ENCODE peak calls at places on chromosomes 6 and 20, in five cellular contexts. One of them, this sample, is unnamed.

GRCh38 chr6:87731818-87732661 is 30.0 kb upstream of the AKIRIN2 start:
- DNase-seq in fibroblast of lung: peak
- DNase-seq in HT1080: peak
- DNase-seq in stimulated activated CD4-positive, alpha-beta T cell treated with anti-CD3 and anti-CD28 coated beads, Interleukin-1b, Interleukin-23, amount 100 ng/mL, for 1 hour: no peak
- DNase-seq in NAMALWA: no peak
- DNase-seq in this sample: peak

GRCh38 chr20:61437280-61438206 is 185.5 kb downstream of the CDH4 start:
- DNase-seq in fibroblast of lung: peak
- DNase-seq in HT1080: no peak
- DNase-seq in stimulated activated CD4-positive, alpha-beta T cell treated with anti-CD3 and anti-CD28 coated beads, Interleukin-1b, Interleukin-23, amount 100 ng/mL, for 1 hour: no peak
- DNase-seq in NAMALWA: no peak
- DNase-seq in this sample: no peak

GRCh38 chr6:34460796-34461507 is 4.9 kb upstream of the PACSIN1 start:
- DNase-seq in fibroblast of lung: no peak
- DNase-seq in HT1080: peak
- DNase-seq in stimulated activated CD4-positive, alpha-beta T cell treated with anti-CD3 and anti-CD28 coated beads, Interleukin-1b, Interleukin-23, amount 100 ng/mL, for 1 hour: no peak
- DNase-seq in NAMALWA: no peak
- DNase-seq in this sample: peak

GRCh38 chr20:62602550-62602949 is 39.8 kb upstream of the SLCO4A1 start:
- DNase-seq in fibroblast of lung: no peak
- DNase-seq in HT1080: peak
- DNase-seq in stimulated activated CD4-positive, alpha-beta T cell treated with anti-CD3 and anti-CD28 coated beads, Interleukin-1b, Interleukin-23, amount 100 ng/mL, for 1 hour: no peak
- DNase-seq in NAMALWA: no peak
- DNase-seq in this sample: no peak

GRCh38 chr6:20438462-20439070 is 36.9 kb downstream of the E2F3 start:
- DNase-seq in fibroblast of lung: no peak
- DNase-seq in HT1080: no peak
- DNase-seq in stimulated activated CD4-positive, alpha-beta T cell treated with anti-CD3 and anti-CD28 coated beads, Interleukin-1b, Interleukin-23, amount 100 ng/mL, for 1 hour: no peak
- DNase-seq in NAMALWA: no peak
- DNase-seq in this sample: no peak

GRCh38 chr20:3203315-3204123 is 963 bp downstream of the DDRGK1 start:
- DNase-seq in fibroblast of lung: no peak
- DNase-seq in HT1080: peak
- DNase-seq in stimulated activated CD4-positive, alpha-beta T cell treated with anti-CD3 and anti-CD28 coated beads, Interleukin-1b, Interleukin-23, amount 100 ng/mL, for 1 hour: no peak
- DNase-seq in NAMALWA: no peak
- DNase-seq in this sample: peak

GRCh38 chr6:3618300-3619041 is 133.0 kb downstream of the PXDC1 start:
- DNase-seq in fibroblast of lung: no peak
- DNase-seq in HT1080: no peak
- DNase-seq in stimulated activated CD4-positive, alpha-beta T cell treated with anti-CD3 and anti-CD28 coated beads, Interleukin-1b, Interleukin-23, amount 100 ng/mL, for 1 hour: no peak
- DNase-seq in NAMALWA: no peak
- DNase-seq in this sample: no peak

GRCh38 chr20:4135385-4136077 is 120.2 kb upstream of the RNF24 start:
- DNase-seq in fibroblast of lung: peak
- DNase-seq in HT1080: peak
- DNase-seq in stimulated activated CD4-positive, alpha-beta T cell treated with anti-CD3 and anti-CD28 coated beads, Interleukin-1b, Interleukin-23, amount 100 ng/mL, for 1 hour: no peak
- DNase-seq in NAMALWA: no peak
- DNase-seq in this sample: peak

GRCh38 chr6:20631525-20631924 is 97.3 kb downstream of the CDKAL1 start:
- DNase-seq in fibroblast of lung: no peak
- DNase-seq in HT1080: peak
- DNase-seq in stimulated activated CD4-positive, alpha-beta T cell treated with anti-CD3 and anti-CD28 coated beads, Interleukin-1b, Interleukin-23, amount 100 ng/mL, for 1 hour: no peak
- DNase-seq in NAMALWA: no peak
- DNase-seq in this sample: peak

GRCh38 chr6:111781055-111781708 is 92.1 kb downstream of the FYN start:
- DNase-seq in fibroblast of lung: peak
- DNase-seq in HT1080: no peak
- DNase-seq in stimulated activated CD4-positive, alpha-beta T cell treated with anti-CD3 and anti-CD28 coated beads, Interleukin-1b, Interleukin-23, amount 100 ng/mL, for 1 hour: no peak
- DNase-seq in NAMALWA: no peak
- DNase-seq in this sample: no peak

GRCh38 chr6:165846123-165846966 is 183.3 kb upstream of the PDE10A start:
- DNase-seq in fibroblast of lung: peak
- DNase-seq in HT1080: peak
- DNase-seq in stimulated activated CD4-positive, alpha-beta T cell treated with anti-CD3 and anti-CD28 coated beads, Interleukin-1b, Interleukin-23, amount 100 ng/mL, for 1 hour: no peak
- DNase-seq in NAMALWA: no peak
- DNase-seq in this sample: no peak

GRCh38 chr6:2441881-2442475 is 196.6 kb upstream of the GMDS start:
- DNase-seq in fibroblast of lung: no peak
- DNase-seq in HT1080: no peak
- DNase-seq in stimulated activated CD4-positive, alpha-beta T cell treated with anti-CD3 and anti-CD28 coated beads, Interleukin-1b, Interleukin-23, amount 100 ng/mL, for 1 hour: no peak
- DNase-seq in NAMALWA: no peak
- DNase-seq in this sample: no peak

GRCh38 chr20:51286758-51287157 is 255.8 kb downstream of the NFATC2 start:
- DNase-seq in fibroblast of lung: no peak
- DNase-seq in HT1080: no peak
- DNase-seq in stimulated activated CD4-positive, alpha-beta T cell treated with anti-CD3 and anti-CD28 coated beads, Interleukin-1b, Interleukin-23, amount 100 ng/mL, for 1 hour: no peak
- DNase-seq in NAMALWA: no peak
- DNase-seq in this sample: no peak